ENCODE peak calls at places on chromosome 13, in seven cellular contexts. U is spleen, T is nephron progenitor cell, F is AG04450, Z is RWPE1, L is mucosa of descending colon, C is mesendoderm. K is an unnamed sample.

GRCh38 chr13:107284168-107284567 is 716.2 kb upstream of the ARGLU1 start:
- DNase-seq in C (no peak), L (no peak), U (no peak), F (no peak), Z (no peak), T (no peak), K (peak)

GRCh38 chr13:32951580-32951979 is 64.6 kb upstream of the KL start:
- DNase-seq in F (no peak), T (no peak), Z (no peak), U (no peak), C (no peak), L (no peak), K (no peak)

GRCh38 chr13:109101550-109102144 is 472.2 kb downstream of the MYO16 start:
- DNase-seq in Z (no peak), U (no peak), F (no peak), T (no peak), C (no peak), L (no peak), K (no peak)

GRCh38 chr13:113907637-113908617 is 44.1 kb upstream of the GAS6 start:
- DNase-seq in F (peak), Z (peak), C (peak), U (no peak), L (peak), T (peak), K (peak)

GRCh38 chr13:111943229-111943795 is 123.6 kb upstream of the SOX1 start:
- DNase-seq in F (no peak), Z (no peak), L (no peak), T (no peak), C (no peak), U (peak), K (no peak)

GRCh38 chr13:50664961-50665360 is 178.5 kb downstream of the DLEU7 start:
- DNase-seq in L (no peak), T (no peak), U (no peak), F (no peak), Z (no peak), C (no peak), K (no peak)

GRCh38 chr13:112172641-112173171 is 105.8 kb downstream of the SOX1 start:
- DNase-seq in C (no peak), Z (no peak), L (no peak), T (peak), F (no peak), U (no peak), K (no peak)

GRCh38 chr13:113151745-113152707 is 6.4 kb upstream of the PROZ start:
- DNase-seq in Z (no peak), C (peak), F (peak), U (no peak), T (no peak), L (no peak), K (peak)

GRCh38 chr13:87147076-87147475 is 524.1 kb upstream of the SLITRK5 start:
- DNase-seq in F (no peak), Z (peak), L (no peak), C (no peak), T (no peak), U (no peak), K (peak)

GRCh38 chr13:110126391-110126961 is 180.5 kb downstream of the COL4A1 start:
- DNase-seq in Z (peak), F (peak), T (no peak), L (no peak), C (peak), U (no peak), K (peak)

GRCh38 chr13:49711218-49711863 is 20.1 kb upstream of the EBPL start:
- DNase-seq in T (no peak), C (no peak), U (no peak), Z (peak), L (no peak), F (peak), K (peak)

GRCh38 chr13:26022538-26023292 is 29.1 kb downstream of the SHISA2 start:
- DNase-seq in U (no peak), F (no peak), C (no peak), Z (peak), T (peak), L (peak), K (no peak)

K was measured in HCEC 1CT.